ENCODE peak calls at places on chromosome 20, in eight cellular contexts. B is CD8-positive, alpha-beta T cell; A is CD4-positive, alpha-beta memory T cell; Z is right cardiac atrium; Q is effector memory CD4-positive, alpha-beta T cell; J is MM.1S; X is HAP-1; O is naive thymus-derived CD4-positive, alpha-beta T cell. S is an unnamed sample.

GRCh38 chr20:53736122-53736756 is 142.6 kb upstream of the ZNF217 start:
- DNase-seq in B (no peak), A (no peak), Z (no peak), Q (no peak), J (no peak), X (peak; percentile 70), O (no peak), S (no peak)

GRCh38 chr20:40741507-40742106 is 52.6 kb upstream of the MAFB start:
- DNase-seq in B (peak; percentile 19), A (peak; percentile 27), Z (no peak), Q (no peak), J (peak; percentile 57), X (no peak), O (no peak), S (peak; percentile 26)

GRCh38 chr20:48471176-48471575 is 356.6 kb downstream of the PREX1 start:
- DNase-seq in B (no peak), A (no peak), Z (no peak), Q (no peak), J (no peak), X (no peak), O (no peak), S (no peak)

GRCh38 chr20:50126662-50127061 is 13.7 kb upstream of the UBE2V1 start:
- DNase-seq in B (no peak), A (no peak), Z (no peak), Q (no peak), J (no peak), X (no peak), O (no peak), S (no peak)

GRCh38 chr20:4384961-4385360 is 336.7 kb upstream of the PRND start:
- DNase-seq in B (no peak), A (no peak), Z (no peak), Q (no peak), J (no peak), X (no peak), O (no peak), S (no peak)

GRCh38 chr20:58705525-58705924 is 12.9 kb downstream of the NPEPL1 start:
- DNase-seq in B (no peak), A (no peak), Z (no peak), Q (no peak), J (no peak), X (no peak), O (no peak), S (no peak)

GRCh38 chr20:46055269-46055668 is 26.3 kb downstream of the SLC12A5 start:
- DNase-seq in B (no peak), A (no peak), Z (no peak), Q (no peak), J (no peak), X (no peak), O (no peak), S (no peak)

GRCh38 chr20:46049815-46050214 is 20.8 kb downstream of the SLC12A5 start:
- DNase-seq in B (no peak), A (no peak), Z (no peak), Q (no peak), J (no peak), X (no peak), O (no peak), S (no peak)

GRCh38 chr20:19265646-19266374 is 53.4 kb downstream of the SLC24A3 start:
- DNase-seq in B (no peak), A (no peak), Z (no peak), Q (no peak), J (no peak), X (no peak), O (no peak), S (no peak)

GRCh38 chr20:3686867-3687321 is 5.1 kb upstream of the ADAM33 start:
- DNase-seq in B (no peak), A (no peak), Z (peak; percentile 89), Q (no peak), J (no peak), X (no peak), O (no peak), S (peak; percentile 84)

GRCh38 chr20:44113642-44113945 is 73.4 kb downstream of the JPH2 start:
- DNase-seq in B (no peak), A (no peak), Z (no peak), Q (no peak), J (no peak), X (no peak), O (no peak), S (no peak)

GRCh38 chr20:14710941-14711340 is 373.5 kb upstream of the FLRT3 start:
- DNase-seq in B (no peak), A (no peak), Z (no peak), Q (no peak), J (no peak), X (no peak), O (no peak), S (no peak)

GRCh38 chr20:43781215-43781614 is 54.4 kb upstream of the GTSF1L start:
- DNase-seq in B (no peak), A (no peak), Z (no peak), Q (no peak), J (no peak), X (no peak), O (no peak), S (no peak)

GRCh38 chr20:43040427-43040826 is 149.3 kb downstream of the PTPRT start:
- DNase-seq in B (no peak), A (no peak), Z (no peak), Q (no peak), J (peak; percentile 52), X (no peak), O (no peak), S (no peak)

GRCh38 chr20:44541957-44542356 is 20.1 kb upstream of the SERINC3 start:
- DNase-seq in B (no peak), A (no peak), Z (no peak), Q (no peak), J (no peak), X (no peak), O (no peak), S (no peak)

GRCh38 chr20:51542033-51542893 is at the start of gene NFATC2:
- DNase-seq in B (peak; percentile 42), A (peak; percentile 68), Z (peak; percentile 41), Q (peak; percentile 44), J (peak; percentile 64), X (peak; percentile 27), O (peak; percentile 53), S (peak; percentile 79)

GRCh38 chr20:50691585-50692552 is 527 bp upstream of the RIPOR3 start:
- DNase-seq in B (no peak), A (no peak), Z (no peak), Q (no peak), J (no peak), X (no peak), O (no peak), S (no peak)

GRCh38 chr20:49717693-49718092 is 4.0 kb upstream of the B4GALT5 start:
- DNase-seq in B (no peak), A (no peak), Z (no peak), Q (no peak), J (peak; percentile 21), X (no peak), O (no peak), S (no peak)

GRCh38 chr20:13816757-13817156 is 31.9 kb downstream of the NDUFAF5 start:
- DNase-seq in B (no peak), A (no peak), Z (no peak), Q (no peak), J (no peak), X (no peak), O (no peak), S (no peak)

GRCh38 chr20:32282461-32282860 is 5.0 kb downstream of the KIF3B start:
- DNase-seq in B (no peak), A (no peak), Z (peak; percentile 25), Q (no peak), J (no peak), X (no peak), O (no peak), S (no peak)

GRCh38 chr20:61922411-61922810 is 143.3 kb downstream of the TAF4 start:
- DNase-seq in B (no peak), A (no peak), Z (no peak), Q (no peak), J (no peak), X (no peak), O (no peak), S (no peak)

DNA sequence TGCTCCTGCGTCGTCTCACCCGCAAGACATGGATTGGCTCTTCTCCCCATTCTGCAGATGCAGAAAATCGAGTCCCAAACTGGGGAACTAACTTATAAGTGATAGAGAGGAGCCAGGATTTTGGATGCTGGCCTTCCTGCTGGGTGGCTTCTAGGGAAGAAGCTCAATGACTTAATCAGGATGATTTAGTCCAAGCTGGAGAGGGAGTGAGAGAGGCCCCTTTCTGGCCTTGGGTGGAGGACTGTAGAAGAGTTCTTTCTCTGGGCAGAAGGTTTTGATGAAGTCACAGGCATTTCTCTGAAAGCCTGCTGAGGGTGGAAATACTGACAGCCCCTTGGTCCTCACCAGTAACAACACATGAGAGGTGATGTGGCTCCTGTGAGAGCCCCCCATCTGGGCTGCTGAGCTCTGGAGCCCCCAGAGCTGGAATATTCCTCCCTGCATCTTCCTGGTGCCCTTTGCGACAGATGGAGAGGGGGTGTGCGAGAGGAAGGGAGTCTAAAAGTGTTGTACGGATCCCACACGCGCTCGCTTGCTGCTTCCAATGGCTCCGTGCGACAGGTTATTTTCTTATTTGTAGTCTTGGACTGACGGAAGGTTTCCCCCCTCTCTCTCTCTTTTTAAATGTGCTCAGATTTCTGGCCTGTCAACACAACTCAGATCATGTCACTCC is 3.4 kb downstream of the SIRPA start:
- DNase-seq in B (no peak), A (no peak), Z (peak; percentile 41), Q (no peak), J (no peak), X (no peak), O (no peak), S (no peak)
- H3K4me1 ChIP-seq in B (no peaks in the 10 kb centered on the region), A (peaks cover 5% of the 10 kb centered on the region), Z (peaks cover 9% of the 10 kb centered on the region), Q (no peaks in the 10 kb centered on the region), J (peaks cover 29% of the 10 kb centered on the region), X (no peaks in the 10 kb centered on the region), O (no peaks in the 10 kb centered on the region), S (no peaks in the 10 kb centered on the region)

GRCh38 chr20:16014436-16014835 is 558.8 kb downstream of the KIF16B start:
- DNase-seq in B (no peak), A (no peak), Z (no peak), Q (no peak), J (no peak), X (no peak), O (no peak), S (no peak)
- H3K9me3 ChIP-seq in B (no peaks in the 10 kb centered on the region), A (no peaks in the 10 kb centered on the region), Z (no peaks in the 10 kb centered on the region), Q (no peaks in the 10 kb centered on the region), J (no peaks in the 10 kb centered on the region), X (no peaks in the 10 kb centered on the region), O (no peaks in the 10 kb centered on the region), S (no peaks in the 10 kb centered on the region)

DNA sequence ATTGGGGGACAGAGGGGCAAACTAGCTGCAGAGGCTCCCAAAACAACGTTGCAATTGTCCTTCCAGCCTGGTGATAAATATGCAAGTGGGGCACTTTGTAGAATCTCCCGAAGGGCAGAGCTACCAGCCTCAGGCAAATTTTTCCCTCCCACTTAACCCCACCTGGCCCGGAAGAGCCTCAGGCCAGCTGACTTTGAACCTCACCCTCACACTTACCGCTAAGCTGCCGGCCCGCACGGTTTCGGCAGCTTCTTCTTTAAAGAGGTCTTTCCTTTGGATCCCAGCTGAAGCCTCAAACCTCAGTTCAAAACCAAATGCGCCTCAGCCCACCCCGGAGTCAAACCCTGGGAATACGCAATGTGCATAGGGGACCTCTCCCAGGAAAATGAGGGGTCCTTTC is 2.5 kb downstream of the OVOL2 start:
- DNase-seq in B (no peak), A (no peak), Z (no peak), Q (no peak), J (peak; percentile 49), X (no peak), O (no peak), S (no peak)
- H3K4me1 ChIP-seq in B (no peaks in the 10 kb centered on the region), A (no peaks in the 10 kb centered on the region), Z (peaks cover 2% of the 10 kb centered on the region), Q (peaks cover 5% of the 10 kb centered on the region), J (peaks cover 13% of the 10 kb centered on the region), X (no peaks in the 10 kb centered on the region), O (no peaks in the 10 kb centered on the region), S (peaks cover 4% of the 10 kb centered on the region)

GRCh38 chr20:30511322-30512030 is 746.0 kb upstream of the DEFB115 start:
- DNase-seq in B (no peak), A (no peak), Z (no peak), Q (no peak), J (no peak), X (no peak), O (no peak), S (no peak)

GRCh38 chr20:30513050-30513628 is 744.3 kb upstream of the DEFB115 start:
- DNase-seq in B (no peak), A (no peak), Z (no peak), Q (no peak), J (no peak), X (no peak), O (no peak), S (no peak)
- H3K9me3 ChIP-seq in B (no peaks in the 10 kb centered on the region), A (no peaks in the 10 kb centered on the region), Z (no peaks in the 10 kb centered on the region), Q (no peaks in the 10 kb centered on the region), J (no peaks in the 10 kb centered on the region), X (no peaks in the 10 kb centered on the region), O (no peaks in the 10 kb centered on the region), S (no peaks in the 10 kb centered on the region)